ENCODE peak calls at places on chromosome 14, in four cellular contexts. F is stomach, I is Calu3, T is AG09319. L is an unnamed sample.
A peak's percentile ranks its signal among the peaks of the same experiment; 100 is the strongest.

GRCh38 chr14:84435820-84436326 is 1094.1 kb upstream of the FLRT2 start:
- DNase-seq in F (no peak), I (no peak), T (no peak), L (no peak)

GRCh38 chr14:20857630-20858261 is 33.4 kb upstream of the RNASE3 start:
- DNase-seq in F (peak; percentile 77), I (peak; percentile 79), T (no peak), L (peak; percentile 71)

GRCh38 chr14:72169521-72169920 is 237.3 kb downstream of the RGS6 start:
- DNase-seq in F (no peak), I (peak; percentile 4), T (no peak), L (no peak)

GRCh38 chr14:89373185-89373584 is 43.8 kb downstream of the FOXN3 start:
- DNase-seq in F (no peak), I (no peak), T (no peak), L (no peak)

GRCh38 chr14:92844220-92844619 is 50.1 kb downstream of the GOLGA5 start:
- DNase-seq in F (no peak), I (no peak), T (no peak), L (no peak)

GRCh38 chr14:69814397-69814796 is 17.4 kb upstream of the SLC10A1 start:
- DNase-seq in F (no peak), I (no peak), T (no peak), L (no peak)

GRCh38 chr14:100696590-100696989 is 30.1 kb upstream of the DLK1 start:
- DNase-seq in F (no peak), I (no peak), T (no peak), L (no peak)

GRCh38 chr14:72952171-72952570 is 25.9 kb downstream of the DCAF4 start:
- DNase-seq in F (no peak), I (no peak), T (no peak), L (no peak)

GRCh38 chr14:73746540-73747385 is 32.6 kb upstream of the PNMA1 start:
- DNase-seq in F (no peak), I (no peak), T (no peak), L (no peak)

GRCh38 chr14:34650786-34651584 is 21.0 kb upstream of the SNX6 start:
- DNase-seq in F (no peak), I (peak; percentile 54), T (peak; percentile 96), L (no peak)

GRCh38 chr14:106848330-106849121 is 1322.1 kb downstream of the TMEM121 start:
- DNase-seq in F (no peak), I (peak; percentile 68), T (no peak), L (peak; percentile 53)

GRCh38 chr14:35042632-35043031 is 3.4 kb upstream of the FAM177A1 start:
- DNase-seq in F (no peak), I (no peak), T (no peak), L (no peak)

GRCh38 chr14:91830777-91831176 is 36.6 kb downstream of the TC2N start:
- DNase-seq in F (peak; percentile 68), I (peak; percentile 69), T (no peak), L (peak; percentile 63)

GRCh38 chr14:22791302-22791701 is 23.9 kb downstream of the SLC7A7 start:
- DNase-seq in F (no peak), I (no peak), T (no peak), L (no peak)

GRCh38 chr14:89243286-89243685 is 173.7 kb downstream of the FOXN3 start:
- DNase-seq in F (no peak), I (no peak), T (no peak), L (no peak)

GRCh38 chr14:72679591-72680151 is 214.2 kb downstream of the DPF3 start:
- DNase-seq in F (no peak), I (no peak), T (no peak), L (no peak)

GRCh38 chr14:101854366-101854765 is 92.9 kb downstream of the PPP2R5C start:
- DNase-seq in F (no peak), I (no peak), T (no peak), L (peak; percentile 44)

GRCh38 chr14:45199246-45199645 is 53.8 kb downstream of the MIS18BP1 start:
- DNase-seq in F (no peak), I (no peak), T (peak; percentile 5), L (no peak)

GRCh38 chr14:100603341-100604125 is 16.3 kb upstream of the BEGAIN start:
- DNase-seq in F (no peak), I (no peak), T (no peak), L (no peak)

GRCh38 chr14:77615231-77616132 is 955 bp downstream of the SPTLC2 start:
- DNase-seq in F (no peak), I (no peak), T (no peak), L (peak; percentile 26)

GRCh38 chr14:68379510-68380303 is 413.2 kb downstream of the ZFP36L1 start:
- DNase-seq in F (no peak), I (no peak), T (no peak), L (peak; percentile 83)

GRCh38 chr14:69088523-69089445 is 64.1 kb downstream of the DCAF5 start:
- DNase-seq in F (no peak), I (no peak), T (no peak), L (no peak)

GRCh38 chr14:37089410-37089809 is 83.0 kb downstream of the SLC25A21 start:
- DNase-seq in F (no peak), I (no peak), T (no peak), L (no peak)

GRCh38 chr14:21825147-21825743 is 151.6 kb upstream of the OR4E1 start:
- DNase-seq in F (no peak), I (peak; percentile 20), T (no peak), L (no peak)

GRCh38 chr14:29759521-29760340 is 167.9 kb downstream of the PRKD1 start:
- DNase-seq in F (no peak), I (no peak), T (no peak), L (no peak)

GRCh38 chr14:74571441-74571841 is 40.6 kb downstream of the LTBP2 start:
- DNase-seq in F (no peak), I (no peak), T (no peak), L (no peak)

GRCh38 chr14:100747021-100747586 is 20.4 kb downstream of the DLK1 start:
- DNase-seq in F (no peak), I (peak; percentile 18), T (peak; percentile 88), L (no peak)

GRCh38 chr14:87133073-87133815 is 859.7 kb downstream of the GALC start:
- DNase-seq in F (no peak), I (no peak), T (no peak), L (no peak)

GRCh38 chr14:68248481-68249255 is 429.1 kb downstream of the RAD51B start:
- DNase-seq in F (no peak), I (peak; percentile 10), T (peak; percentile 58), L (no peak)

DNA sequence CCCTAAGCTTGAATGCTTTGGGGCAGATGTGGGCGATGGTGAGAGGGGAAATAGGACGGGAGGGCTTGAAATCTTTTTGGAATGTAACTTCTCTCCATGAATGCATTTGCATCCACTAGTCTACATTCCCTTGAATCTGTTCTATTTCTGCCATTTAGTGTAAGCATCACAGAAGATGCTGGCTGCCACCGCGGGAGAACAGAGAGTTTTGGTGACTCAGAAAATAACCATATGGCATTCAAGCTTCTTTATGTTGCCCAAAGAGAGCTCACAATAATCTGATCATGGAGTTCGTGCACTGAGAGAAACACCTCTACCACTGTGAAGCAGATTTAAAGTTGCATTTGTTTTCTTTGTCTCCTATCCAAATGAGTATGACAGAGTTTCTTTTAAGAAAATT is 52.6 kb upstream of the OTX2 start:
- DNase-seq in F (no peak), I (no peak), T (no peak), L (no peak)
- TF ChIP-seq CTCF in F (no peak), I (no peak), T (no peak), L (no peak)

GRCh38 chr14:61730756-61731373 is 31.4 kb upstream of the SNAPC1 start:
- DNase-seq in F (no peak), I (no peak), T (no peak), L (no peak)
- TF ChIP-seq CTCF in F (no peak), I (no peak), T (peak; percentile 33), L (peak; percentile 43)

DNA sequence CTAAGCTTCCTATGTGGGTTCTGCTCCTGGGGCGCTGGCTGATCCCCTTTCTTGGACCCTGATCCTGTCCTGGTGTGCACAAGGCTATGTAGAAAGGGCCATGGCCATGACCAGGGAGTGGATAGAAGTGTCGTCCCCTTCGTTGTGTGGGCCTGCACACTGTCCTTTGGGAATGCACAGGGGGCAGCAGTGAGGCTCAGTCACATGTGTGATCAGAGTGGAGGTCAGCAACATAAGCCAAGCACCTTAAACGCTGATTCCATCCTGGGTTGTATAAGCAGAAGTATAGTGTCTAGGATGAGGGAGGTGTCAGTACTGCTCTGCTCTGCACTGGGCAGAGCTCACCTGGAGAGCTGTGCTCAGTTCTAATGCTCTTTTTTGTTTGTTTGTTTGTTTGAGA is 48.4 kb downstream of the ESRRB start:
- DNase-seq in F (no peak), I (no peak), T (no peak), L (no peak)
- TF ChIP-seq CTCF in F (no peak), I (no peak), T (no peak), L (no peak)

GRCh38 chr14:65794674-65795279 is 382.2 kb downstream of the FUT8 start:
- DNase-seq in F (no peak), I (no peak), T (no peak), L (no peak)

GRCh38 chr14:65791551-65791981 is 379.0 kb downstream of the FUT8 start:
- DNase-seq in F (no peak), I (no peak), T (peak; percentile 4), L (no peak)

GRCh38 chr14:65790185-65790815 is 377.8 kb downstream of the FUT8 start:
- DNase-seq in F (no peak), I (no peak), T (no peak), L (no peak)

GRCh38 chr14:65788876-65789859 is 376.6 kb downstream of the FUT8 start:
- DNase-seq in F (no peak), I (no peak), T (no peak), L (no peak)

DNA sequence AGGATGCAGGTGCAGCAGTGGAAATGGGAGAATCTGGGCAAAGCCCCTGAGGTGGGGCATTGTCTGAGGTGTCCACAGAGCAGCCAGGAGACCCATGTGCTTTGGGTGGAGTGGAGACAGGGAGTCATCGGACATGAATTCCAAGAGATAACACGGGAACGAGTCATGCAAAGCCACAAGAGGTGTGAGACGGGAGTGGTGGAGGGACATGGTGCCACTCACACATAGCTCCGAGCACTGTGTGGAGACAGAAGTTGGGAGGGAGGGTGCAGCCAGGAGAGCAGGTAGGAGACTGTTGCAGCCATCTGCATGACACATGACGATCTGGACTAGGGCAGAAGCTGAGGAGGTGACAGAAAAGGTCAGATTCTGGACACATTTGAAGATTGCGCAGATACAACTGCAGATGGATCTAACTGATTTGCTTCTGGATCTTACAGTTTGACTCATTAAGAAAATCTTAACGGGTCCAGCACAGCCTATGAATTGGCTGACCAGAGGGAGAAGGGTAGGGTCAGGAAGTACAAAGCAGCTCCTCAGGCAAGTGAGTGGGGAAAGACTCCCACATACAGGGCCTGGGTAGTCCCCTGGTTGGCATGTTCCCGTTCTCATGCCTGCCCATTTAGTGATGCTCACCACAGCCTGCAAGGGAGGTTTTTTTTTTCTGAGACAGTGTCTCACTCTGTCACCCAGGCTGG is 379.8 kb downstream of the FUT8 start:
- DNase-seq in F (no peak), I (peak; percentile 12), T (no peak), L (no peak)
- TF ChIP-seq CTCF in F (no peak), I (no peak), T (no peak), L (no peak)

GRCh38 chr14:83004456-83005006 is 1470.9 kb upstream of the SEL1L start:
- DNase-seq in F (no peak), I (no peak), T (no peak), L (no peak)

DNA sequence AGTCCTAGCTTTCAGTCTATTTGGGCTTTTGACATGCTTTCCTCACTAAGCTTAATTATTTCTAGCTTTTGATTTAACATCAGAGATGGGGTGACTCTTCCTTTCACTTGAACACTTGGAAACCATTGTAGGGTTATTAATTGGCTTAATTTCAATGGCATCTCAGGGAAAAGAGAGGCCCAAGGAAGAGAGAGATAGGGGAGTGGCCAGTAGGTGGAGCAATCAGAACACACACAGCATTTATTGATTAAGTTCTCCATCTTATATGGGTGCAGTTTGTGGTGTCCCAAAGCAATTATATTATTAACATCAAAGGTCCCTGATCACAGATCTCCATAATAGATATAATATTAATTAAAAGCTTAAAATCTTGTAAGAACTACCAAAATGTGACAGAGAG is 1466.1 kb upstream of the SEL1L start:
- DNase-seq in F (no peak), I (no peak), T (no peak), L (no peak)
- TF ChIP-seq CTCF in F (no peak), I (no peak), T (peak; percentile 48), L (no peak)

L was measured in transverse colon.